ENCODE peak calls at places on chromosomes 1 and 21, in five cellular contexts. One of them, this sample, is unnamed.

GRCh38 chr1:90593312-90593711 is 123.8 kb downstream of the BARHL2 start:
- DNase-seq in uterus: no peak
- DNase-seq in left lung: no peak
- DNase-seq in nephron progenitor cell: no peak
- DNase-seq in AG04449: no peak
- DNase-seq in this sample: no peak

GRCh38 chr1:163320891-163321290 is 863 bp upstream of the NUF2 start:
- DNase-seq in AG04449: no peak
- DNase-seq in uterus: no peak
- DNase-seq in left lung: no peak
- DNase-seq in nephron progenitor cell: no peak
- DNase-seq in this sample: no peak

GRCh38 chr1:27233677-27234053 is 767 bp upstream of the WDTC1 start:
- DNase-seq in nephron progenitor cell: no peak
- DNase-seq in uterus: peak
- DNase-seq in AG04449: no peak
- DNase-seq in left lung: peak
- DNase-seq in this sample: peak

GRCh38 chr1:151133339-151133761 is 13.1 kb downstream of the SEMA6C start:
- DNase-seq in left lung: no peak
- DNase-seq in nephron progenitor cell: no peak
- DNase-seq in AG04449: no peak
- DNase-seq in uterus: peak
- DNase-seq in this sample: no peak

GRCh38 chr1:18907021-18907913 is 4.9 kb upstream of the ALDH4A1 start:
- DNase-seq in left lung: peak
- DNase-seq in uterus: peak
- DNase-seq in nephron progenitor cell: peak
- DNase-seq in AG04449: no peak
- DNase-seq in this sample: peak

GRCh38 chr1:218377143-218377660 is 32.1 kb downstream of the TGFB2 start:
- DNase-seq in uterus: no peak
- DNase-seq in AG04449: peak
- DNase-seq in nephron progenitor cell: no peak
- DNase-seq in left lung: no peak
- DNase-seq in this sample: peak

GRCh38 chr21:39661740-39662139 is 49.0 kb downstream of the B3GALT5 start:
- DNase-seq in left lung: no peak
- DNase-seq in uterus: no peak
- DNase-seq in AG04449: no peak
- DNase-seq in nephron progenitor cell: no peak
- DNase-seq in this sample: no peak

GRCh38 chr1:109392788-109393580 is 4.7 kb downstream of the SORT1 start:
- DNase-seq in uterus: peak
- DNase-seq in left lung: peak
- DNase-seq in nephron progenitor cell: peak
- DNase-seq in AG04449: no peak
- DNase-seq in this sample: no peak

GRCh38 chr1:56278052-56278451 is 301.3 kb downstream of the PLPP3 start:
- DNase-seq in nephron progenitor cell: no peak
- DNase-seq in AG04449: no peak
- DNase-seq in left lung: no peak
- DNase-seq in uterus: no peak
- DNase-seq in this sample: no peak

GRCh38 chr1:226135709-226136108 is 50.8 kb downstream of the ACBD3 start:
- DNase-seq in uterus: no peak
- DNase-seq in nephron progenitor cell: no peak
- DNase-seq in AG04449: no peak
- DNase-seq in left lung: no peak
- DNase-seq in this sample: peak

GRCh38 chr21:38486705-38487104 is 11.6 kb downstream of the ERG start:
- DNase-seq in left lung: no peak
- DNase-seq in uterus: no peak
- DNase-seq in AG04449: no peak
- DNase-seq in nephron progenitor cell: no peak
- DNase-seq in this sample: no peak

GRCh38 chr1:112251766-112252506 is 144.1 kb upstream of the CTTNBP2NL start:
- DNase-seq in nephron progenitor cell: no peak
- DNase-seq in AG04449: peak
- DNase-seq in left lung: no peak
- DNase-seq in uterus: no peak
- DNase-seq in this sample: no peak

GRCh38 chr1:186102559-186103148 is 272.4 kb downstream of the TPR start:
- DNase-seq in nephron progenitor cell: no peak
- DNase-seq in AG04449: peak
- DNase-seq in uterus: no peak
- DNase-seq in left lung: no peak
- DNase-seq in this sample: no peak

GRCh38 chr21:45918011-45918410 is 63.6 kb upstream of the COL6A1 start:
- DNase-seq in left lung: no peak
- DNase-seq in uterus: no peak
- DNase-seq in AG04449: no peak
- DNase-seq in nephron progenitor cell: no peak
- DNase-seq in this sample: no peak

GRCh38 chr21:45921917-45922316 is 59.7 kb upstream of the COL6A1 start:
- DNase-seq in nephron progenitor cell: no peak
- DNase-seq in left lung: no peak
- DNase-seq in uterus: no peak
- DNase-seq in AG04449: no peak
- DNase-seq in this sample: no peak

GRCh38 chr21:45920824-45921600 is 60.6 kb upstream of the COL6A1 start:
- DNase-seq in uterus: no peak
- DNase-seq in nephron progenitor cell: no peak
- DNase-seq in AG04449: peak
- DNase-seq in left lung: no peak
- DNase-seq in this sample: no peak

GRCh38 chr21:45918835-45919467 is 62.6 kb upstream of the COL6A1 start:
- DNase-seq in nephron progenitor cell: no peak
- DNase-seq in AG04449: no peak
- DNase-seq in uterus: no peak
- DNase-seq in left lung: no peak
- DNase-seq in this sample: no peak

GRCh38 chr21:45919593-45919992 is 62.0 kb upstream of the COL6A1 start:
- DNase-seq in uterus: no peak
- DNase-seq in AG04449: no peak
- DNase-seq in nephron progenitor cell: no peak
- DNase-seq in left lung: no peak
- DNase-seq in this sample: no peak
- TF ChIP-seq CTCF in uterus: no peak
- TF ChIP-seq CTCF in AG04449: no peak
- TF ChIP-seq CTCF in nephron progenitor cell: no peak
- TF ChIP-seq CTCF in left lung: no peak
- TF ChIP-seq CTCF in this sample: no peak

GRCh38 chr1:70140894-70141293 is 64.5 kb downstream of the LRRC40 start:
- DNase-seq in nephron progenitor cell: no peak
- DNase-seq in AG04449: no peak
- DNase-seq in uterus: no peak
- DNase-seq in left lung: no peak
- DNase-seq in this sample: no peak
- TF ChIP-seq CTCF in nephron progenitor cell: no peak
- TF ChIP-seq CTCF in AG04449: no peak
- TF ChIP-seq CTCF in uterus: no peak
- TF ChIP-seq CTCF in left lung: no peak
- TF ChIP-seq CTCF in this sample: no peak

DNA sequence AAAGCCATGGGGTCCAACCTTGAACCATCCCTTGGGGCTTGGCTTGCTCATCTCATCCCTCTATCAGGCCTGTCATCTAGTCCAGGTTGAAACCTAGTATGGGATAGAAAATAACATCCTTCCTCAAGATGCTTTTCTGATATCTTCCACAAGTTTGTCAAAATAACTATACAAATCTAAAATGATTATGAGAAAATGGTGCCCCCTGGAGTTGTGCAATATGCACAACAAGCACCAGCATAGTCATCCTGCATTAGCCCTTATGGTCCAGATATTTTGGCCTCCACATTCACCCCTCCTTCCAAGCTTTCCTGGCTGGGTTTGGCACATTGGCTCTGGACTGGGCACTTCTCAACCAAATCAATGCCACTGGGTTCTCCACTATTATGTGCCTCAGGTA is 101.2 kb downstream of the TBX19 start:
- DNase-seq in uterus: no peak
- DNase-seq in nephron progenitor cell: no peak
- DNase-seq in AG04449: no peak
- DNase-seq in left lung: no peak
- DNase-seq in this sample: no peak
- TF ChIP-seq CTCF in uterus: no peak
- TF ChIP-seq CTCF in nephron progenitor cell: no peak
- TF ChIP-seq CTCF in AG04449: no peak
- TF ChIP-seq CTCF in left lung: no peak
- TF ChIP-seq CTCF in this sample: no peak

DNA sequence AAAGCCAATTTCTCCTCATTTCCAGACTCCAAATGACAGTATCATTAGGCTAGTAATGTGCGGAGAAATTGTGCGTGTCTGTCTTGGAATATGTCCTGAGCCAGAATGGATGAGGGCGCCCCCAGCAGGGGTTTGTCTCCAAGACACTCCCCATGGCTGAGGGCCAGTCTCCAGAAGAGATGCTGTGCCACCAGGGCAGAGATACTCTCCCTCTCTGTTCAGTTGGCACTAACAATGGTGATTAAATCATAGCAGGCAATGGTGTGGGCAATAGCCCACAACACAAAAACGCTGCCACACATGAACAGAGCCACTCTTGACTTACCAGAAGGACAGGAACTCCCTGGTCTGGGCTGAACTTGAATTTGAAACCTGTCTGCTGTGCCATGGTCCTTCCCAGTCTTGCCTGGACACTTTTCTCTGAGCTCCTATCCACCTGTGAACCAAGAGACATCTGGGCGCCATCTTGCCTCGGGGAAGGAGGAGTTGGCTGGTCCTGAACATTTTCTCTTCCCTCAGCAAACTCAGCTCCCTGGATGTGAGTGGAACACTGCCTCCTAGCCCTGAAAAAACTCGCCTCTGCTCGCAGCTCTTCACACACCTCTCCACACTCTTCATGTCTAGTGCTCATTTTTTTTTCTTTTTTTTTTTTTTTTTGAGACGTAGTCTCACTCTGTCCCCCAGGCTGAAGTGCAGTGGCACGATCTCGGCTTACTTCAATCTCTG is 14.8 kb upstream of the ADGRB2 start:
- DNase-seq in uterus: no peak
- DNase-seq in left lung: no peak
- DNase-seq in nephron progenitor cell: no peak
- DNase-seq in AG04449: no peak
- DNase-seq in this sample: no peak
- TF ChIP-seq CTCF in uterus: no peak
- TF ChIP-seq CTCF in left lung: no peak
- TF ChIP-seq CTCF in nephron progenitor cell: no peak
- TF ChIP-seq CTCF in AG04449: no peak
- TF ChIP-seq CTCF in this sample: no peak

DNA sequence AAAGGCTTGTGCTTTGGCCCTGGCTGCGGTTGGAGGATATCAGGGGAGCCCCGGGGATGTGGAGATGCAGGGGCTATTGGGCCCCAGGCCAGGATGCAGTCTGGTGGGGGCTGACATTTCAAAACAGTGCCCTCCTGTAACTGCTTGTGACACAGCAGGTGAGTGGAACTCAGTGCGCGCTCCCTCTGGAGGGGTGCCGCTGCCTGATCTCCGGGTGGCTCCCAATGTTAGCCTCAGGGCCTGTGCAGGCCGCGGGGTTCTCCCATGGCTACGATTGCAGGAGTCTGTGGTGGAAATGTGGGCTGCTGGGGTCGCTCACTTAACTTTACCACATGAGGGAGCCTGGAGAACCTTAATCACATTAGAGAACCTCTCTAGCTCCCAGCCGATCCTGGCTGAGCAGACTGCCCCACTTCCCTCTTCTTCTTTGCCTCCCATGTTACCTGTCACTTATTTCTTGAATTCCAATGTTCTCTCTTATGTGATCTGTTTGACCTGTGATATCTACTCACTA is 163.2 kb downstream of the FMN2 start:
- DNase-seq in uterus: no peak
- DNase-seq in AG04449: no peak
- DNase-seq in nephron progenitor cell: no peak
- DNase-seq in left lung: no peak
- DNase-seq in this sample: no peak
- TF ChIP-seq CTCF in uterus: no peak
- TF ChIP-seq CTCF in AG04449: no peak
- TF ChIP-seq CTCF in nephron progenitor cell: no peak
- TF ChIP-seq CTCF in left lung: no peak
- TF ChIP-seq CTCF in this sample: no peak

GRCh38 chr1:30777060-30777905 is 19.7 kb upstream of the LAPTM5 start:
- DNase-seq in uterus: no peak
- DNase-seq in left lung: no peak
- DNase-seq in nephron progenitor cell: no peak
- DNase-seq in AG04449: no peak
- DNase-seq in this sample: no peak

GRCh38 chr1:30777906-30778155 is 20.3 kb upstream of the LAPTM5 start:
- DNase-seq in nephron progenitor cell: peak
- DNase-seq in left lung: no peak
- DNase-seq in AG04449: no peak
- DNase-seq in uterus: no peak
- DNase-seq in this sample: no peak

GRCh38 chr1:30779294-30780071 is 21.9 kb upstream of the LAPTM5 start:
- DNase-seq in uterus: peak
- DNase-seq in AG04449: no peak
- DNase-seq in nephron progenitor cell: peak
- DNase-seq in left lung: peak
- DNase-seq in this sample: peak

GRCh38 chr1:30778979-30779293 is 21.4 kb upstream of the LAPTM5 start:
- DNase-seq in left lung: no peak
- DNase-seq in uterus: no peak
- DNase-seq in nephron progenitor cell: no peak
- DNase-seq in AG04449: no peak
- DNase-seq in this sample: no peak

GRCh38 chr1:30778156-30778978 is 20.8 kb upstream of the LAPTM5 start:
- DNase-seq in left lung: no peak
- DNase-seq in nephron progenitor cell: no peak
- DNase-seq in uterus: peak
- DNase-seq in AG04449: no peak
- DNase-seq in this sample: no peak
- TF ChIP-seq CTCF in left lung: no peak
- TF ChIP-seq CTCF in nephron progenitor cell: no peak
- TF ChIP-seq CTCF in uterus: no peak
- TF ChIP-seq CTCF in AG04449: no peak
- TF ChIP-seq CTCF in this sample: no peak